ENCODE peak calls at places on chromosomes 13 and 19, in four cellular contexts. One of them, this sample, is unnamed.

GRCh38 chr13:37306778-37307544 is 201.5 kb upstream of the CSNK1A1L start:
- DNase-seq in GM12865: no peak
- DNase-seq in IMR-90: peak; percentile 98
- DNase-seq in astrocyte of the spinal cord: peak; percentile 98
- DNase-seq in this sample: peak; percentile 91

GRCh38 chr13:26837102-26837501 is 76.5 kb upstream of the GPR12 start:
- DNase-seq in astrocyte of the spinal cord: no peak
- DNase-seq in IMR-90: no peak
- DNase-seq in GM12865: no peak
- DNase-seq in this sample: no peak

GRCh38 chr19:55227241-55228014 is 1.1 kb downstream of the TMEM86B start:
- DNase-seq in GM12865: no peak
- DNase-seq in IMR-90: no peak
- DNase-seq in astrocyte of the spinal cord: no peak
- DNase-seq in this sample: no peak

GRCh38 chr19:41971363-41971762 is 12.2 kb upstream of the RABAC1 start:
- DNase-seq in GM12865: no peak
- DNase-seq in astrocyte of the spinal cord: no peak
- DNase-seq in IMR-90: no peak
- DNase-seq in this sample: no peak

GRCh38 chr19:55519461-55520311 is 17.2 kb downstream of the SBK2 start:
- DNase-seq in astrocyte of the spinal cord: peak; percentile 75
- DNase-seq in GM12865: no peak
- DNase-seq in IMR-90: peak; percentile 98
- DNase-seq in this sample: peak; percentile 78

GRCh38 chr13:80083516-80084085 is 257.3 kb downstream of the SPRY2 start:
- DNase-seq in GM12865: no peak
- DNase-seq in IMR-90: peak; percentile 5
- DNase-seq in astrocyte of the spinal cord: peak; percentile 82
- DNase-seq in this sample: no peak

GRCh38 chr19:50326101-50326664 is 3.0 kb downstream of the KCNC3 start:
- DNase-seq in IMR-90: no peak
- DNase-seq in astrocyte of the spinal cord: no peak
- DNase-seq in GM12865: no peak
- DNase-seq in this sample: no peak

GRCh38 chr19:57241181-57241580 is 749 bp downstream of the ZNF805 start:
- DNase-seq in astrocyte of the spinal cord: peak; percentile 24
- DNase-seq in GM12865: peak; percentile 7
- DNase-seq in IMR-90: peak; percentile 37
- DNase-seq in this sample: peak; percentile 11

GRCh38 chr13:22483276-22483675 is 697.5 kb upstream of the SGCG start:
- DNase-seq in IMR-90: no peak
- DNase-seq in astrocyte of the spinal cord: no peak
- DNase-seq in GM12865: no peak
- DNase-seq in this sample: no peak

GRCh38 chr13:29702912-29703351 is 107.4 kb upstream of the SLC7A1 start:
- DNase-seq in astrocyte of the spinal cord: peak; percentile 88
- DNase-seq in GM12865: no peak
- DNase-seq in IMR-90: peak; percentile 69
- DNase-seq in this sample: peak; percentile 92

GRCh38 chr19:39031368-39032163 is 783 bp downstream of the FBXO27 start:
- DNase-seq in IMR-90: no peak
- DNase-seq in GM12865: peak; percentile 91
- DNase-seq in astrocyte of the spinal cord: peak; percentile 61
- DNase-seq in this sample: no peak

GRCh38 chr13:38821753-38822551 is 135.1 kb downstream of the FREM2 start:
- DNase-seq in IMR-90: no peak
- DNase-seq in astrocyte of the spinal cord: no peak
- DNase-seq in GM12865: peak; percentile 12
- DNase-seq in this sample: no peak

GRCh38 chr19:41351339-41352245 is 2.1 kb downstream of the TGFB1 start:
- DNase-seq in GM12865: peak; percentile 88
- DNase-seq in astrocyte of the spinal cord: peak; percentile 60
- DNase-seq in IMR-90: peak; percentile 42
- DNase-seq in this sample: no peak

GRCh38 chr19:21328402-21328801 is 808 bp downstream of the ZNF708 start:
- DNase-seq in IMR-90: no peak
- DNase-seq in astrocyte of the spinal cord: no peak
- DNase-seq in GM12865: peak; percentile 23
- DNase-seq in this sample: no peak

GRCh38 chr19:16896098-16896912 is 7.5 kb downstream of the F2RL3 start:
- DNase-seq in IMR-90: no peak
- DNase-seq in GM12865: no peak
- DNase-seq in astrocyte of the spinal cord: no peak
- DNase-seq in this sample: no peak

GRCh38 chr19:3153286-3154230 is 17.7 kb downstream of the GNA15 start:
- DNase-seq in astrocyte of the spinal cord: no peak
- DNase-seq in GM12865: no peak
- DNase-seq in IMR-90: no peak
- DNase-seq in this sample: no peak

GRCh38 chr19:3157096-3157845 is 21.3 kb upstream of the S1PR4 start:
- DNase-seq in GM12865: no peak
- DNase-seq in IMR-90: no peak
- DNase-seq in astrocyte of the spinal cord: no peak
- DNase-seq in this sample: no peak

GRCh38 chr19:3151563-3152430 is 16.0 kb downstream of the GNA15 start:
- DNase-seq in astrocyte of the spinal cord: no peak
- DNase-seq in GM12865: no peak
- DNase-seq in IMR-90: no peak
- DNase-seq in this sample: no peak

GRCh38 chr19:3152431-3152780 is 16.6 kb downstream of the GNA15 start:
- DNase-seq in GM12865: no peak
- DNase-seq in IMR-90: no peak
- DNase-seq in astrocyte of the spinal cord: no peak
- DNase-seq in this sample: no peak

GRCh38 chr19:3154957-3155736 is 19.3 kb downstream of the GNA15 start:
- DNase-seq in astrocyte of the spinal cord: peak; percentile 96
- DNase-seq in IMR-90: peak; percentile 99
- DNase-seq in GM12865: peak; percentile 96
- DNase-seq in this sample: peak; percentile 97
- H3K4me3 ChIP-seq in astrocyte of the spinal cord: peak overlapping the region; percentile 10
- H3K4me3 ChIP-seq in IMR-90: no peak overlapping the region
- H3K4me3 ChIP-seq in GM12865: peak overlapping the region; percentile 45
- H3K4me3 ChIP-seq in this sample: no peak overlapping the region

DNA sequence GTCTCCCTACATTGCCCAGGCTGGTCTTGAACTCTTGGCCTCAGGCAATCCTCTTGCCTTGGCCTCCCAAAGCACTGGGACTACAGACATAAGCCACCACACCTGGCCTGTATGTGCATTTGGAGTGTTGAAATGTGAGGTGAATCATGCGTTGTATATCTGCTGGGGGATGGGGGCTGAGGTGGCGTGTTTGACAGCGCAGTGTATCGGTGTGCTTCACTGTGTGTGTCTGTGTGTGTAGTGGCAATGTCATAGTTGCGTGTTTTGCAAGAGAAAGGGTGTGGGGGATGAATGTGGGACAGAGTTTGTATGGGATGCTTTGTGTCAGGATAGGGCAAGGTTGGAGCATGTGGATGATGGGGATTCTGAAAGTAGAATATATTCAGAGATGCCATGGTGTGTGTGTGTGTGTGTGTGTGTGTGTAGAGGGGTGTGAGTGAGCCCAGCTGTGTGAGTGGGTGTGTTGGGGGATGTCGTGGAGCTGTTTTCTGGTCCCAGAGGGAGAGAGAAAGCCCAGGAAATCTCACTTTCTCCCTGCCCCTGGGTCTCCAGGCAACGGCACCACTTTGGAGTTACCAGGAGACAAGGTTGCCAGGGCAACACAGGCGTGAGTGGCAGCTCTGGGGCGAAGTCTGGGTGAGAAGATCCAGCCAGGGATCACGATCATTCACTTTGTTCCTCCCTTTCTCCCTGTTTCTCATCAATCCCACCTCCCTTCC is 1.1 kb upstream of the SWSAP1 start:
- DNase-seq in astrocyte of the spinal cord: no peak
- DNase-seq in IMR-90: no peak
- DNase-seq in GM12865: peak; percentile 28
- DNase-seq in this sample: no peak
- H3K4me3 ChIP-seq in astrocyte of the spinal cord: no peak overlapping the region
- H3K4me3 ChIP-seq in IMR-90: no peak overlapping the region
- H3K4me3 ChIP-seq in GM12865: peak overlapping the region; percentile 81
- H3K4me3 ChIP-seq in this sample: no peak overlapping the region

GRCh38 chr19:1406496-1406817 is 929 bp upstream of the DAZAP1 start:
- DNase-seq in IMR-90: no peak
- DNase-seq in GM12865: no peak
- DNase-seq in astrocyte of the spinal cord: no peak
- DNase-seq in this sample: no peak
- H3K4me3 ChIP-seq in IMR-90: peak overlapping the region; percentile 63
- H3K4me3 ChIP-seq in GM12865: peak overlapping the region; percentile 70
- H3K4me3 ChIP-seq in astrocyte of the spinal cord: peak overlapping the region; percentile 48
- H3K4me3 ChIP-seq in this sample: peak overlapping the region; percentile 60

GRCh38 chr19:47572635-47573034 is 313 bp downstream of the ZNF541 start:
- DNase-seq in IMR-90: no peak
- DNase-seq in GM12865: no peak
- DNase-seq in astrocyte of the spinal cord: no peak
- DNase-seq in this sample: no peak
- H3K4me3 ChIP-seq in IMR-90: no peak overlapping the region
- H3K4me3 ChIP-seq in GM12865: no peak overlapping the region
- H3K4me3 ChIP-seq in astrocyte of the spinal cord: no peak overlapping the region
- H3K4me3 ChIP-seq in this sample: peak overlapping the region; percentile 20

GRCh38 chr13:40657961-40658360 is 8.5 kb downstream of the FOXO1 start:
- DNase-seq in IMR-90: no peak
- DNase-seq in astrocyte of the spinal cord: no peak
- DNase-seq in GM12865: no peak
- DNase-seq in this sample: no peak
- H3K4me3 ChIP-seq in IMR-90: no peak overlapping the region
- H3K4me3 ChIP-seq in astrocyte of the spinal cord: no peak overlapping the region
- H3K4me3 ChIP-seq in GM12865: no peak overlapping the region
- H3K4me3 ChIP-seq in this sample: no peak overlapping the region

GRCh38 chr13:111202745-111203144 is 87.6 kb downstream of the ARHGEF7 start:
- DNase-seq in GM12865: peak; percentile 80
- DNase-seq in astrocyte of the spinal cord: peak; percentile 94
- DNase-seq in IMR-90: peak; percentile 93
- DNase-seq in this sample: peak; percentile 84

GRCh38 chr13:111202149-111202548 is 87.0 kb downstream of the ARHGEF7 start:
- DNase-seq in IMR-90: no peak
- DNase-seq in astrocyte of the spinal cord: no peak
- DNase-seq in GM12865: no peak
- DNase-seq in this sample: no peak

GRCh38 chr13:111203742-111204386 is 88.8 kb downstream of the ARHGEF7 start:
- DNase-seq in astrocyte of the spinal cord: no peak
- DNase-seq in IMR-90: no peak
- DNase-seq in GM12865: peak; percentile 39
- DNase-seq in this sample: no peak

GRCh38 chr13:111206148-111206547 is 91.0 kb downstream of the ARHGEF7 start:
- DNase-seq in IMR-90: no peak
- DNase-seq in astrocyte of the spinal cord: no peak
- DNase-seq in GM12865: no peak
- DNase-seq in this sample: no peak

GRCh38 chr13:111204438-111205177 is 89.5 kb downstream of the ARHGEF7 start:
- DNase-seq in IMR-90: peak; percentile 84
- DNase-seq in astrocyte of the spinal cord: peak; percentile 56
- DNase-seq in GM12865: no peak
- DNase-seq in this sample: peak; percentile 68
- H3K4me3 ChIP-seq in IMR-90: no peak overlapping the region
- H3K4me3 ChIP-seq in astrocyte of the spinal cord: peak overlapping the region; percentile 34
- H3K4me3 ChIP-seq in GM12865: no peak overlapping the region
- H3K4me3 ChIP-seq in this sample: peak overlapping the region; percentile 50

GRCh38 chr13:24682353-24682752 is 2.1 kb downstream of the ATP12A start:
- DNase-seq in astrocyte of the spinal cord: no peak
- DNase-seq in IMR-90: no peak
- DNase-seq in GM12865: no peak
- DNase-seq in this sample: no peak
- H3K4me3 ChIP-seq in astrocyte of the spinal cord: no peak overlapping the region
- H3K4me3 ChIP-seq in IMR-90: no peak overlapping the region
- H3K4me3 ChIP-seq in GM12865: no peak overlapping the region
- H3K4me3 ChIP-seq in this sample: no peak overlapping the region

GRCh38 chr13:101452519-101453485 is at the start of gene ITGBL1:
- DNase-seq in astrocyte of the spinal cord: peak; percentile 52
- DNase-seq in GM12865: peak; percentile 20
- DNase-seq in IMR-90: peak; percentile 25
- DNase-seq in this sample: no peak
- H3K4me3 ChIP-seq in astrocyte of the spinal cord: peak within 1 kb of the TSS; percentile 43
- H3K4me3 ChIP-seq in GM12865: peak within 1 kb of the TSS; percentile 7
- H3K4me3 ChIP-seq in IMR-90: peak within 1 kb of the TSS; percentile 50
- H3K4me3 ChIP-seq in this sample: peak within 1 kb of the TSS; percentile 58

GRCh38 chr19:35143818-35144217 is 763 bp downstream of the FXYD7 start:
- DNase-seq in IMR-90: no peak
- DNase-seq in GM12865: no peak
- DNase-seq in astrocyte of the spinal cord: no peak
- DNase-seq in this sample: no peak

GRCh38 chr19:35144259-35144599 is 1.2 kb downstream of the FXYD7 start:
- DNase-seq in GM12865: no peak
- DNase-seq in astrocyte of the spinal cord: no peak
- DNase-seq in IMR-90: no peak
- DNase-seq in this sample: no peak

GRCh38 chr19:35143231-35143715 is at the start of gene FXYD7:
- DNase-seq in GM12865: no peak
- DNase-seq in astrocyte of the spinal cord: no peak
- DNase-seq in IMR-90: no peak
- DNase-seq in this sample: no peak

GRCh38 chr19:35141627-35142401 is 1.2 kb upstream of the FXYD7 start:
- DNase-seq in GM12865: no peak
- DNase-seq in IMR-90: no peak
- DNase-seq in astrocyte of the spinal cord: no peak
- DNase-seq in this sample: no peak

DNA sequence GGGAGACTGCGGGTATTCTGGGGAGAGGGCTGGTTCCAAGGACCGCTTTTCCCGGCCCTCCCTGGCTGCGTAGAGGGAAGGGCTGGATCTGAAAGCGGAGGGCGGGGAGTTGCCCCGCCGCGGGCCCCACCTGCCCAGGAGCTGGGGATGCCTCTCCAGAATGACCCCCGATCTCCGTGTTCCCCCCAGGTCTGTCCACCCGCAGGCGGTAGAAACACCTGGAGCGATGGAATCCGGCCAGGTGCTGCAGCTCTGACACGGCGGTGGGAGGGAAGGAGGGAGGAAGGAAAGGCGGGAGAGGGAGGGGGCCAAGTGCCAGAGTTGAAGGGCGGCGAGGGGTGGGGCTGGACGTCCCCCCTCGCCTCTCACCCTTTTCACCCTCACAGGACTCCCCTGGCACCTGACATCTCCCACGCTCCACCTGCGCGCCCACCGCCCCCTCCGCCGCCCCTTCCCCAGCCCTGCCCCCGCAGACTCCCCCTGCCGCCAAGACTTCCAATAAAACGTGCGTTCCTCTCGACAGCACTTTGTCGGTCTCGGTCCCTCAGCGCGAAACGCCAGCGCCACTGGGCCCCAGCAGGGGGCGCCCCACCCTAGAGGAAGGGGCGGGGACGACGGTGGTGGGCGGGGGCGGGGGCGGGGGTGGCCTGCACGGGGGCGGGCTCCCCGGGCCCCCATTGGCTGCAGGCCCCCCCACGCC is 374 bp upstream of the FXYD7 start:
- DNase-seq in IMR-90: no peak
- DNase-seq in GM12865: peak; percentile 62
- DNase-seq in astrocyte of the spinal cord: no peak
- DNase-seq in this sample: no peak
- H3K4me3 ChIP-seq in IMR-90: no peak overlapping the region
- H3K4me3 ChIP-seq in GM12865: no peak overlapping the region
- H3K4me3 ChIP-seq in astrocyte of the spinal cord: no peak overlapping the region
- H3K4me3 ChIP-seq in this sample: peak overlapping the region; percentile 9

This sample was measured in skeletal muscle cell.